ENCODE peak calls at places on chromosomes 13 and 19, in nine cellular contexts. A is EL, U is astrocyte of the spinal cord, J is right atrium auricular region, X is stromal cell of bone marrow, E is kidney glomerular epithelial cell, L is fibroblast of lung, V is NCI-H1694 treated with DMSO at 0.1 percent for 48 hours, W is RWPE2. K is an unnamed sample.

GRCh38 chr13:35848316-35848715 is 282.9 kb downstream of the DCLK1 start:
- DNase-seq in A (no peak), U (no peak), J (no peak), X (peak), E (no peak), L (no peak), V (no peak), W (no peak), K (no peak)

GRCh38 chr19:38930776-38931761 is at the start of gene MRPS12:
- DNase-seq in A (peak), U (peak), J (peak), X (peak), E (peak), L (peak), V (peak), W (peak), K (peak)

GRCh38 chr19:37977992-37978391 is 71.0 kb downstream of the SIPA1L3 start:
- DNase-seq in A (peak), U (peak), J (no peak), X (no peak), E (peak), L (peak), V (no peak), W (no peak), K (no peak)

GRCh38 chr19:58451358-58452101 is at the start of gene ZNF324B:
- DNase-seq in A (peak), U (peak), J (peak), X (peak), E (peak), L (peak), V (peak), W (peak), K (peak)

GRCh38 chr19:18118420-18119242 is 21.1 kb downstream of the MAST3 start:
- DNase-seq in A (no peak), U (no peak), J (no peak), X (no peak), E (no peak), L (peak), V (no peak), W (no peak), K (no peak)

GRCh38 chr13:76725211-76725610 is 161.0 kb downstream of the KCTD12 start:
- DNase-seq in A (peak), U (peak), J (no peak), X (no peak), E (no peak), L (peak), V (no peak), W (no peak), K (no peak)

GRCh38 chr19:18741124-18741493 is 50.0 kb downstream of the COMP start:
- DNase-seq in A (no peak), U (no peak), J (no peak), X (no peak), E (no peak), L (no peak), V (no peak), W (no peak), K (no peak)

GRCh38 chr19:17112700-17113099 is 37.1 kb downstream of the MYO9B start:
- DNase-seq in A (no peak), U (no peak), J (no peak), X (no peak), E (no peak), L (no peak), V (no peak), W (no peak), K (no peak)

GRCh38 chr13:61612192-61612591 is 196.5 kb upstream of the PCDH20 start:
- DNase-seq in A (no peak), U (no peak), J (no peak), X (no peak), E (no peak), L (no peak), V (no peak), W (no peak), K (no peak)

GRCh38 chr19:28764066-28764465 is 448.9 kb downstream of the UQCRFS1 start:
- DNase-seq in A (no peak), U (no peak), J (no peak), X (no peak), E (no peak), L (no peak), V (no peak), W (no peak), K (no peak)

GRCh38 chr13:108044929-108045328 is 170.4 kb downstream of the LIG4 start:
- DNase-seq in A (no peak), U (no peak), J (no peak), X (no peak), E (no peak), L (no peak), V (peak), W (no peak), K (no peak)

GRCh38 chr19:50723069-50723468 is at the start of gene CLEC11A:
- DNase-seq in A (peak), U (peak), J (peak), X (peak), E (no peak), L (peak), V (no peak), W (no peak), K (no peak)

GRCh38 chr13:109135018-109135417 is 505.6 kb downstream of the MYO16 start:
- DNase-seq in A (no peak), U (no peak), J (no peak), X (no peak), E (no peak), L (no peak), V (peak), W (no peak), K (no peak)

GRCh38 chr13:39452412-39452811 is 150.6 kb downstream of the LHFPL6 start:
- DNase-seq in A (peak), U (peak), J (no peak), X (no peak), E (no peak), L (no peak), V (no peak), W (no peak), K (no peak)